ENCODE peak calls at places on chromosomes 5 and 9, in four cellular contexts. One of them, this sample, is unnamed.

GRCh38 chr5:165296401-165297130 is 1791.1 kb downstream of the MAT2B start:
- DNase-seq in WERI-Rb-1: no peak
- DNase-seq in H9: no peak
- DNase-seq in AG04450: no peak
- DNase-seq in this sample: no peak

GRCh38 chr9:95157491-95158151 is 159.9 kb downstream of the FANCC start:
- DNase-seq in WERI-Rb-1: no peak
- DNase-seq in H9: no peak
- DNase-seq in AG04450: peak
- DNase-seq in this sample: no peak

GRCh38 chr9:123614503-123615258 is 258.7 kb downstream of the CRB2 start:
- DNase-seq in WERI-Rb-1: no peak
- DNase-seq in H9: no peak
- DNase-seq in AG04450: no peak
- DNase-seq in this sample: no peak

GRCh38 chr5:79702606-79703380 is 13.2 kb downstream of the CMYA5 start:
- DNase-seq in WERI-Rb-1: peak
- DNase-seq in H9: peak
- DNase-seq in AG04450: no peak
- DNase-seq in this sample: peak

GRCh38 chr5:589588-589987 is 22.6 kb upstream of the CEP72 start:
- DNase-seq in WERI-Rb-1: no peak
- DNase-seq in H9: no peak
- DNase-seq in AG04450: no peak
- DNase-seq in this sample: no peak

GRCh38 chr5:6456766-6457370 is 8.2 kb downstream of the UBE2QL1 start:
- DNase-seq in WERI-Rb-1: no peak
- DNase-seq in H9: no peak
- DNase-seq in AG04450: no peak
- DNase-seq in this sample: no peak

GRCh38 chr9:93365427-93366118 is 85.9 kb upstream of the FAM120A start:
- DNase-seq in WERI-Rb-1: no peak
- DNase-seq in H9: peak
- DNase-seq in AG04450: no peak
- DNase-seq in this sample: no peak

GRCh38 chr5:116418774-116419173 is 155.8 kb downstream of the SEMA6A start:
- DNase-seq in WERI-Rb-1: no peak
- DNase-seq in H9: no peak
- DNase-seq in AG04450: no peak
- DNase-seq in this sample: no peak

GRCh38 chr9:123507992-123508391 is 152.0 kb downstream of the CRB2 start:
- DNase-seq in WERI-Rb-1: no peak
- DNase-seq in H9: no peak
- DNase-seq in AG04450: no peak
- DNase-seq in this sample: no peak

GRCh38 chr9:126471084-126471611 is 142.6 kb upstream of the LMX1B start:
- DNase-seq in WERI-Rb-1: no peak
- DNase-seq in H9: no peak
- DNase-seq in AG04450: no peak
- DNase-seq in this sample: no peak

GRCh38 chr9:120949290-120949689 is 22.7 kb upstream of the TRAF1 start:
- DNase-seq in WERI-Rb-1: no peak
- DNase-seq in H9: no peak
- DNase-seq in AG04450: no peak
- DNase-seq in this sample: no peak

GRCh38 chr5:8057764-8058163 is 188.8 kb downstream of the MTRR start:
- DNase-seq in WERI-Rb-1: no peak
- DNase-seq in H9: no peak
- DNase-seq in AG04450: peak
- DNase-seq in this sample: no peak

GRCh38 chr5:170262061-170262764 is 29.4 kb downstream of the C5orf58 start:
- DNase-seq in WERI-Rb-1: no peak
- DNase-seq in H9: no peak
- DNase-seq in AG04450: no peak
- DNase-seq in this sample: no peak

GRCh38 chr9:124724415-124725067 is 46.6 kb downstream of the NR6A1 start:
- DNase-seq in WERI-Rb-1: no peak
- DNase-seq in H9: no peak
- DNase-seq in AG04450: no peak
- DNase-seq in this sample: no peak

GRCh38 chr5:147578228-147579024 is 68.6 kb upstream of the DPYSL3 start:
- DNase-seq in WERI-Rb-1: no peak
- DNase-seq in H9: no peak
- DNase-seq in AG04450: no peak
- DNase-seq in this sample: peak
- TF ChIP-seq CTCF in WERI-Rb-1: peak
- TF ChIP-seq CTCF in H9: peak
- TF ChIP-seq CTCF in AG04450: peak
- TF ChIP-seq CTCF in this sample: peak

DNA sequence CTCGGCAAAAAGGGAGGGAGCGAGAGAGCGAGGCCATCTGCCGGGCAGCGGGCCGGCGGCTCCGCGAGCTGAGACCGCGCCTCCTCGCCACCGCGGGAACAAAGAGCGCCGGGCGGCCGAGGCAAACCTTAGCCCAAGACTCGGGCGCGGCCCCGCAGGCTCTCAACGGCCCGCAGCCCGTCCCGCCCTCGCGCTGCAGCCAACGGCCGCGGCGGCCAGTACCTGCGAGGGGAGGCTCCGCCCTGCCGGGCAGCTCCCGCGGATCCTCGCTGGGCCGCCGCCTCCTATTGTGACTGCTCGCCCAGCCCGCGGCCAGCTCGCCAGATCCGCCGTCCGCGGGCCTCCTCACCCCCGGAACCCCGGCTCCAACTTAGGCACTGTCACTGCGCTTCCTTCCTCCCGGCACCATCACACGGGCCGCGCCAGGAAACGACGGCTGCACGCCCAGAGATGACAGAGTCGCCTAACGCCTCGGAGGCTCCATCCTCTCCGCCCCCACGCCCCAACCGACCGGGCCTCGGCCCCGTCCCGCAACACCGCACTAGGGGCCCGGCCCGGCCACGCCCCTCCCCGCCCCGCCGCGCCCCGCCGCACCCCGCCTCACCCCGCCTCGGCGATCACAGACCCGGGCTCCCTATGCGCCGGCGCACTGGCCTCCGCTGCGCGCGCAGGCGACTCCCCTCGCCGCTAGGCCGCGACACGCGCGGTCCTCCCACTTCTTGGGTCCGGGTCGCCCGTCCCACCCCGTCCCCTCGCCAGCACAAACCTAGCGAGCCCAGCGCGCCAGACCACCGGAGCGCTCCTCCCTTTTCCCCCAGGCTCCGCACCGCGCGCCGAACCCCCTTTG is 486 bp upstream of the RNF38 start:
- DNase-seq in WERI-Rb-1: peak
- DNase-seq in H9: peak
- DNase-seq in AG04450: no peak
- DNase-seq in this sample: peak
- TF ChIP-seq CTCF in WERI-Rb-1: no peak
- TF ChIP-seq CTCF in H9: peak
- TF ChIP-seq CTCF in AG04450: no peak
- TF ChIP-seq CTCF in this sample: no peak

GRCh38 chr5:42812620-42813019 is 928 bp upstream of the SELENOP start:
- DNase-seq in WERI-Rb-1: no peak
- DNase-seq in H9: no peak
- DNase-seq in AG04450: no peak
- DNase-seq in this sample: no peak

GRCh38 chr5:42810905-42811590 is 644 bp downstream of the SELENOP start:
- DNase-seq in WERI-Rb-1: no peak
- DNase-seq in H9: no peak
- DNase-seq in AG04450: no peak
- DNase-seq in this sample: no peak

GRCh38 chr5:42808888-42809611 is 2.6 kb downstream of the SELENOP start:
- DNase-seq in WERI-Rb-1: no peak
- DNase-seq in H9: no peak
- DNase-seq in AG04450: no peak
- DNase-seq in this sample: no peak

GRCh38 chr5:42811591-42812392 is at the start of gene SELENOP:
- DNase-seq in WERI-Rb-1: no peak
- DNase-seq in H9: no peak
- DNase-seq in AG04450: no peak
- DNase-seq in this sample: peak

DNA sequence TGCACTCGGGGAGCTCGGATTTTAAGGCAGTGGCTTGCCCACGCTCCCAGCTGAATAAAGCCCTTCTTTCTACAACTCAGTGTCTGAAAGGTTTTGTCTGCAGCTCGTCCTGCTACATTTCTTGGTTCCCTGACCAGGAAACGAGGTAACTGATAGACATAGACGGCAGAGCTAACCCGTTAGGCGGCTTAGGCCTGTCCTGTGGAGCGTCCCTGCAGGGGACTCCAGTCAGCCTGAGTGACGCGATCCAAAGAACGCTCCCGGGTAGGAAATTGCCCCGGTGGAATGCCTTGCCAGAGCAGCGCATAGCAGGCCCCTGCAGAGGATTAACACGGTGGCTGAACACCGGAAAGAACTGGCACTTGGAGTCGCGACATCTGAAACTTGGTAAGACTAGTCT is 1.8 kb upstream of the SELENOP start:
- DNase-seq in WERI-Rb-1: peak
- DNase-seq in H9: peak
- DNase-seq in AG04450: no peak
- DNase-seq in this sample: peak
- TF ChIP-seq CTCF in WERI-Rb-1: no peak
- TF ChIP-seq CTCF in H9: no peak
- TF ChIP-seq CTCF in AG04450: no peak
- TF ChIP-seq CTCF in this sample: no peak

GRCh38 chr5:39948867-39949468 is 524.2 kb upstream of the DAB2 start:
- DNase-seq in WERI-Rb-1: peak
- DNase-seq in H9: peak
- DNase-seq in AG04450: peak
- DNase-seq in this sample: peak
- TF ChIP-seq CTCF in WERI-Rb-1: peak
- TF ChIP-seq CTCF in H9: peak
- TF ChIP-seq CTCF in AG04450: peak
- TF ChIP-seq CTCF in this sample: peak

GRCh38 chr5:150514708-150515211 is 6.8 kb downstream of the NDST1 start:
- DNase-seq in WERI-Rb-1: no peak
- DNase-seq in H9: no peak
- DNase-seq in AG04450: no peak
- DNase-seq in this sample: no peak

GRCh38 chr5:150511641-150512367 is 3.9 kb downstream of the NDST1 start:
- DNase-seq in WERI-Rb-1: peak
- DNase-seq in H9: no peak
- DNase-seq in AG04450: no peak
- DNase-seq in this sample: peak

GRCh38 chr5:150515446-150515845 is 7.5 kb downstream of the NDST1 start:
- DNase-seq in WERI-Rb-1: no peak
- DNase-seq in H9: no peak
- DNase-seq in AG04450: no peak
- DNase-seq in this sample: no peak

GRCh38 chr5:150512368-150512747 is 4.4 kb downstream of the NDST1 start:
- DNase-seq in WERI-Rb-1: no peak
- DNase-seq in H9: no peak
- DNase-seq in AG04450: no peak
- DNase-seq in this sample: no peak

GRCh38 chr5:150513375-150514309 is 5.7 kb downstream of the NDST1 start:
- DNase-seq in WERI-Rb-1: no peak
- DNase-seq in H9: no peak
- DNase-seq in AG04450: no peak
- DNase-seq in this sample: peak
- TF ChIP-seq CTCF in WERI-Rb-1: peak
- TF ChIP-seq CTCF in H9: peak
- TF ChIP-seq CTCF in AG04450: peak
- TF ChIP-seq CTCF in this sample: peak

DNA sequence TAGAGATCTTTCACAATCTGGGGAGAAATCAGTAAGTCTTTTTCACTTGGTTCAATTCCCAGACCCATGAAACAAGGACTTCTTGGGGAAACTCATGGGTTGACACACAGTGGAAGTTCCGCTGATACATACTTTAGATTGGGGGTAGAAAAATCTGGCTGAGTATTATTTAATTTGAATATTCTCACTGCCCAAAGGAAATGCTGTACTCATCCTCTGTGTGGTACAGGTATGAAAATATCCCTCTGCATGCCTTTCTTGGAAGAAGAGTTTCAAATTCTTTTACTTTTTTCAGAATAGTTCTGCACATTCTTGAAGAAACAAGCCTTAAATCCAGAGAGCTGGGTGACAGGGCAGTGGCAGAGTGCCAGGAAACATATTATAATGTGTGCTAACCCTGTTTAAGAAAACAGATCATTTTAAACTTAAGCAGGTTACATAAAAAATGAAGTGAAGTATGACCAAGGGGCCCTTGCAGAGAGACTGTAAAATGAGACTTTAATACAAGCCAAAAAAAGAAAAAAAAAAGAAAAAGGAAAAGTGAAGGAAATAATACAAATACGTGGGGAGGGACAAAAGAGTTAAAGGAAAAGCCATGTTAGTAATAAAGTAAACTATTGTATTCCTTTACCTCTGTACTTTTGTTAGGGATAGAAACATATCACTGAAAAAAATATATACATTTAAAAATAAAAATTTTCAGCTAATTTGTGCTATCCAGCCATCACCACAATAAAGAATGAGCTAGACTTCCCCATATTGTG is 173.4 kb upstream of the NR3C1 start:
- DNase-seq in WERI-Rb-1: no peak
- DNase-seq in H9: no peak
- DNase-seq in AG04450: no peak
- DNase-seq in this sample: no peak
- TF ChIP-seq CTCF in WERI-Rb-1: no peak
- TF ChIP-seq CTCF in H9: no peak
- TF ChIP-seq CTCF in AG04450: no peak
- TF ChIP-seq CTCF in this sample: no peak

GRCh38 chr5:147223343-147223742 is 11.5 kb upstream of the STK32A start:
- DNase-seq in WERI-Rb-1: no peak
- DNase-seq in H9: no peak
- DNase-seq in AG04450: no peak
- DNase-seq in this sample: no peak
- TF ChIP-seq CTCF in WERI-Rb-1: no peak
- TF ChIP-seq CTCF in H9: no peak
- TF ChIP-seq CTCF in AG04450: no peak
- TF ChIP-seq CTCF in this sample: no peak

DNA sequence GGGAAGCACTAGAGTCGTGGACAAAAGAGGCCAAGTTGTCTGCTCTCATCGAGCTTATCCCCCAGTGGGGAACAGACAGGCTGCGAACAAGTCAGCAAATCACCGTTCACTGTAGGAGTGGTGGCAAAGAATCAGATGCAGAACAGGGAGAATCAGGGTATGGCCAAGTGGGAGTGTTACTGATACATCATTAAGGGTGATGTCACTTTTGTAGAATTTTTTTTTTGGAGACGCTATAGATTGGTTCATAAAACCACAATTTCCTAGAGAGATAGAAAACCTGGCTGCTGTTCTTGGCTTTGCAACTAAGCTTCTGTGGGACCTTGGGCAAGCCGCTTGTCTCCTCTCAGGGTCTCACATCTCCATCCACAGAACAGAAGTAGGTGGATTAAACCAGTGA is 21.2 kb downstream of the SPRY4 start:
- DNase-seq in WERI-Rb-1: no peak
- DNase-seq in H9: no peak
- DNase-seq in AG04450: no peak
- DNase-seq in this sample: no peak
- TF ChIP-seq CTCF in WERI-Rb-1: no peak
- TF ChIP-seq CTCF in H9: no peak
- TF ChIP-seq CTCF in AG04450: no peak
- TF ChIP-seq CTCF in this sample: no peak

This sample was measured in nephron progenitor cell.